ENCODE peak calls at places on chromosomes 12 and 14, in five cellular contexts. V is K562, S is GM12878, K is SK-N-SH, E is HepG2. A is an unnamed sample.

GRCh38 chr14:93734961-93735360 is 53.3 kb downstream of the PRIMA1 start:
- DNase-seq in V (no peak), S (no peak), K (no peak), E (no peak), A (no peak)

GRCh38 chr14:103892247-103892646 is 36.0 kb upstream of the TDRD9 start:
- DNase-seq in V (no peak), S (no peak), K (no peak), E (no peak), A (no peak)

GRCh38 chr12:8081228-8081920 is 700 bp upstream of the NECAP1 start:
- DNase-seq in V (no peak), S (no peak), K (no peak), E (no peak), A (no peak)

GRCh38 chr14:85587152-85587697 is 57.3 kb downstream of the FLRT2 start:
- DNase-seq in V (no peak), S (no peak), K (no peak), E (no peak), A (peak)

GRCh38 chr12:98788396-98788795 is 143.3 kb downstream of the APAF1 start:
- DNase-seq in V (no peak), S (no peak), K (no peak), E (no peak), A (no peak)

GRCh38 chr14:100067971-100068959 is 3.0 kb downstream of the EVL start:
- DNase-seq in V (peak), S (peak), K (no peak), E (no peak), A (peak)

GRCh38 chr14:79304279-79304678 is 907.0 kb downstream of the DIO2 start:
- DNase-seq in V (no peak), S (no peak), K (no peak), E (no peak), A (no peak)

GRCh38 chr12:3078086-3078820 is 1.1 kb downstream of the TSPAN9 start:
- DNase-seq in V (peak), S (no peak), K (no peak), E (no peak), A (no peak)

GRCh38 chr14:69483765-69484443 is 624 bp upstream of the PLEKHD1 start:
- DNase-seq in V (no peak), S (no peak), K (peak), E (no peak), A (peak)

GRCh38 chr12:104957388-104958008 is 592 bp downstream of the SLC41A2 start:
- DNase-seq in V (no peak), S (no peak), K (peak), E (no peak), A (no peak)

GRCh38 chr12:46451276-46452021 is 78.9 kb upstream of the SLC38A2 start:
- DNase-seq in V (no peak), S (no peak), K (no peak), E (no peak), A (no peak)

GRCh38 chr14:67856806-67857205 is 37.2 kb downstream of the RAD51B start:
- DNase-seq in V (no peak), S (no peak), K (no peak), E (no peak), A (peak)

GRCh38 chr12:99110212-99110611 is 465.1 kb downstream of the APAF1 start:
- DNase-seq in V (no peak), S (no peak), K (no peak), E (no peak), A (no peak)

GRCh38 chr12:42737364-42737763 is 147.8 kb upstream of the PRICKLE1 start:
- DNase-seq in V (no peak), S (no peak), K (no peak), E (no peak), A (no peak)

GRCh38 chr14:31982642-31983041 is 94.5 kb upstream of the ARHGAP5 start:
- DNase-seq in V (no peak), S (no peak), K (no peak), E (no peak), A (no peak)

GRCh38 chr12:114405449-114406271 is at the start of gene TBX5:
- DNase-seq in V (no peak), S (no peak), K (no peak), E (no peak), A (peak)

GRCh38 chr14:80621701-80622100 is 319.8 kb downstream of the CEP128 start:
- DNase-seq in V (no peak), S (no peak), K (no peak), E (peak), A (peak)

GRCh38 chr14:23478109-23478698 is 8.7 kb downstream of the NGDN start:
- DNase-seq in V (peak), S (peak), K (peak), E (peak), A (peak)

GRCh38 chr14:105304565-105304964 is 3.8 kb upstream of the BRF1 start:
- DNase-seq in V (no peak), S (no peak), K (no peak), E (no peak), A (no peak)

GRCh38 chr12:40597133-40597532 is 95.1 kb upstream of the CNTN1 start:
- DNase-seq in V (no peak), S (no peak), K (no peak), E (no peak), A (no peak)
- TF ChIP-seq MXI1 in V (no peak), S (no peak), K (no peak), E (no peak), A (no peak)

DNA sequence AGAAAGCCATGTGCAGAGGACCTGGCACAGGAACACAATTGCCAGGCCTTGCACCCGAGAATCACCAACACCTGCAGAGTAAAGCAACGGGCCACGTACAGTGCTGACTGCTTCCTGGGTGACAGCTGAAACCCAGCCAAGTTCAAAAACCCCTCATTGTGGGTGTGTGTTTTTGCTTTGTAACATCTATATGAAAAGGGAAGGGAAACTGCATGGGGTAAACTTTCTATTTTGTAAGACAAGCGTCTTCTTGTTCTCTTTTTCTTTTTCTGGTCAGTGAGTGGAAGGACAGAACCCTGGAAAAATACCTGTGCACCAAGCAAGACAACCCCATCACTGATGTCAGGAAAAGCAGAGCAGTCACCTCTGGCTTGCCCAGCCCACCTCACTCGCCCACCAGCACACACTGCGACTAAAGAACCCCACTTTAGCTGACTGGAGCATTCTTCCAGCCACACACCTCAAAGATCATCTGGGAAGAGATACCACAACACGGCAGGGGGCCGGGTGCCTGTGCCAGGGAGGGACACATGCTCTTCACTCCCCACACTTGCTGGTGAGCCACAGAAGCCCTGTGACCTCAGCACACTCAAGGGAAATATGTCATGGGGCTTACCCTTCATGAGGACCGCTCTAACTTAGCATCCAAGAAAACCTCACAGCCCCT is 172.3 kb downstream of the NDUFA12 start:
- DNase-seq in V (no peak), S (peak), K (no peak), E (no peak), A (no peak)
- TF ChIP-seq MXI1 in V (no peak), S (peak), K (no peak), E (no peak), A (no peak)

GRCh38 chr12:30568453-30568852 is 127.2 kb downstream of the IPO8 start:
- DNase-seq in V (no peak), S (no peak), K (no peak), E (no peak), A (no peak)
- TF ChIP-seq MXI1 in V (no peak), S (no peak), K (no peak), E (no peak), A (no peak)

GRCh38 chr12:47947273-47947672 is 16.1 kb upstream of the TMEM106C start:
- DNase-seq in V (no peak), S (no peak), K (no peak), E (no peak), A (no peak)
- TF ChIP-seq MXI1 in V (no peak), S (no peak), K (no peak), E (no peak), A (no peak)

A was measured in IMR-90.